ENCODE peak calls at places on chromosomes 5 and 9, in ten cellular contexts. One of them, this sample, is unnamed.
A peak's percentile ranks its signal among the peaks of the same experiment; 100 is the strongest.

GRCh38 chr5:2134543-2135299 is 252.0 kb upstream of the IRX4 start:
- DNase-seq in adipocyte: no peak
- DNase-seq in MCF 10A: peak; percentile 49
- DNase-seq in heart left ventricle: no peak
- DNase-seq in activated CD8-positive, alpha-beta memory T cell treated with anti-CD3 and anti-CD28 coated beads, Interleukin-2, amount 50 U/mL, for 48 hours: no peak
- DNase-seq in stimulated activated CD4-positive, alpha-beta T cell treated with anti-CD3 and anti-CD28 coated beads, Interleukin-15, amount 100 ng/mL, for 1 hour: no peak
- DNase-seq in lower leg skin: no peak
- DNase-seq in cardiac muscle cell: no peak
- DNase-seq in sigmoid colon: no peak
- DNase-seq in cardiac septum: peak; percentile 47
- DNase-seq in this sample: no peak

GRCh38 chr5:169945831-169946261 is 34.4 kb downstream of the INSYN2B start:
- DNase-seq in adipocyte: peak; percentile 73
- DNase-seq in MCF 10A: peak; percentile 68
- DNase-seq in heart left ventricle: peak; percentile 46
- DNase-seq in activated CD8-positive, alpha-beta memory T cell treated with anti-CD3 and anti-CD28 coated beads, Interleukin-2, amount 50 U/mL, for 48 hours: no peak
- DNase-seq in stimulated activated CD4-positive, alpha-beta T cell treated with anti-CD3 and anti-CD28 coated beads, Interleukin-15, amount 100 ng/mL, for 1 hour: no peak
- DNase-seq in lower leg skin: peak; percentile 23
- DNase-seq in cardiac muscle cell: peak; percentile 99
- DNase-seq in sigmoid colon: peak; percentile 66
- DNase-seq in cardiac septum: no peak
- DNase-seq in this sample: peak; percentile 72

GRCh38 chr5:103120607-103121200 is 603 bp downstream of the PPIP5K2 start:
- DNase-seq in adipocyte: peak; percentile 37
- DNase-seq in MCF 10A: peak; percentile 18
- DNase-seq in heart left ventricle: peak; percentile 22
- DNase-seq in activated CD8-positive, alpha-beta memory T cell treated with anti-CD3 and anti-CD28 coated beads, Interleukin-2, amount 50 U/mL, for 48 hours: no peak
- DNase-seq in stimulated activated CD4-positive, alpha-beta T cell treated with anti-CD3 and anti-CD28 coated beads, Interleukin-15, amount 100 ng/mL, for 1 hour: no peak
- DNase-seq in lower leg skin: no peak
- DNase-seq in cardiac muscle cell: peak; percentile 31
- DNase-seq in sigmoid colon: no peak
- DNase-seq in cardiac septum: no peak
- DNase-seq in this sample: no peak

GRCh38 chr5:171158581-171158980 is 150.5 kb upstream of the TLX3 start:
- DNase-seq in adipocyte: no peak
- DNase-seq in MCF 10A: peak; percentile 8
- DNase-seq in heart left ventricle: no peak
- DNase-seq in activated CD8-positive, alpha-beta memory T cell treated with anti-CD3 and anti-CD28 coated beads, Interleukin-2, amount 50 U/mL, for 48 hours: no peak
- DNase-seq in stimulated activated CD4-positive, alpha-beta T cell treated with anti-CD3 and anti-CD28 coated beads, Interleukin-15, amount 100 ng/mL, for 1 hour: no peak
- DNase-seq in lower leg skin: no peak
- DNase-seq in cardiac muscle cell: no peak
- DNase-seq in sigmoid colon: no peak
- DNase-seq in cardiac septum: no peak
- DNase-seq in this sample: no peak

GRCh38 chr9:127612993-127613954 is 1.2 kb downstream of the STXBP1 start:
- DNase-seq in adipocyte: peak; percentile 78
- DNase-seq in MCF 10A: peak; percentile 56
- DNase-seq in heart left ventricle: peak; percentile 84
- DNase-seq in activated CD8-positive, alpha-beta memory T cell treated with anti-CD3 and anti-CD28 coated beads, Interleukin-2, amount 50 U/mL, for 48 hours: peak; percentile 72
- DNase-seq in stimulated activated CD4-positive, alpha-beta T cell treated with anti-CD3 and anti-CD28 coated beads, Interleukin-15, amount 100 ng/mL, for 1 hour: peak; percentile 2
- DNase-seq in lower leg skin: peak; percentile 69
- DNase-seq in cardiac muscle cell: peak; percentile 57
- DNase-seq in sigmoid colon: peak; percentile 91
- DNase-seq in cardiac septum: peak; percentile 86
- DNase-seq in this sample: no peak

GRCh38 chr5:35815089-35815936 is 41.4 kb upstream of the IL7R start:
- DNase-seq in adipocyte: peak; percentile 57
- DNase-seq in MCF 10A: peak; percentile 25
- DNase-seq in heart left ventricle: no peak
- DNase-seq in activated CD8-positive, alpha-beta memory T cell treated with anti-CD3 and anti-CD28 coated beads, Interleukin-2, amount 50 U/mL, for 48 hours: no peak
- DNase-seq in stimulated activated CD4-positive, alpha-beta T cell treated with anti-CD3 and anti-CD28 coated beads, Interleukin-15, amount 100 ng/mL, for 1 hour: no peak
- DNase-seq in lower leg skin: no peak
- DNase-seq in cardiac muscle cell: peak; percentile 9
- DNase-seq in sigmoid colon: no peak
- DNase-seq in cardiac septum: no peak
- DNase-seq in this sample: no peak

GRCh38 chr5:141882594-141883183 is 4.5 kb upstream of the PCDH1 start:
- DNase-seq in adipocyte: no peak
- DNase-seq in MCF 10A: no peak
- DNase-seq in heart left ventricle: no peak
- DNase-seq in activated CD8-positive, alpha-beta memory T cell treated with anti-CD3 and anti-CD28 coated beads, Interleukin-2, amount 50 U/mL, for 48 hours: no peak
- DNase-seq in stimulated activated CD4-positive, alpha-beta T cell treated with anti-CD3 and anti-CD28 coated beads, Interleukin-15, amount 100 ng/mL, for 1 hour: no peak
- DNase-seq in lower leg skin: no peak
- DNase-seq in cardiac muscle cell: no peak
- DNase-seq in sigmoid colon: no peak
- DNase-seq in cardiac septum: no peak
- DNase-seq in this sample: no peak

GRCh38 chr9:99680191-99680590 is 141.5 kb upstream of the NR4A3 start:
- DNase-seq in adipocyte: peak; percentile 67
- DNase-seq in MCF 10A: peak; percentile 32
- DNase-seq in heart left ventricle: no peak
- DNase-seq in activated CD8-positive, alpha-beta memory T cell treated with anti-CD3 and anti-CD28 coated beads, Interleukin-2, amount 50 U/mL, for 48 hours: no peak
- DNase-seq in stimulated activated CD4-positive, alpha-beta T cell treated with anti-CD3 and anti-CD28 coated beads, Interleukin-15, amount 100 ng/mL, for 1 hour: no peak
- DNase-seq in lower leg skin: no peak
- DNase-seq in cardiac muscle cell: no peak
- DNase-seq in sigmoid colon: no peak
- DNase-seq in cardiac septum: no peak
- DNase-seq in this sample: peak; percentile 49

GRCh38 chr9:8315211-8315610 is 515.6 kb upstream of the DMAC1 start:
- DNase-seq in adipocyte: no peak
- DNase-seq in MCF 10A: no peak
- DNase-seq in heart left ventricle: no peak
- DNase-seq in activated CD8-positive, alpha-beta memory T cell treated with anti-CD3 and anti-CD28 coated beads, Interleukin-2, amount 50 U/mL, for 48 hours: no peak
- DNase-seq in stimulated activated CD4-positive, alpha-beta T cell treated with anti-CD3 and anti-CD28 coated beads, Interleukin-15, amount 100 ng/mL, for 1 hour: no peak
- DNase-seq in lower leg skin: no peak
- DNase-seq in cardiac muscle cell: no peak
- DNase-seq in sigmoid colon: no peak
- DNase-seq in cardiac septum: no peak
- DNase-seq in this sample: no peak

GRCh38 chr5:126369995-126370731 is 53.0 kb upstream of the GRAMD2B start:
- DNase-seq in adipocyte: peak; percentile 39
- DNase-seq in MCF 10A: peak; percentile 42
- DNase-seq in heart left ventricle: no peak
- DNase-seq in activated CD8-positive, alpha-beta memory T cell treated with anti-CD3 and anti-CD28 coated beads, Interleukin-2, amount 50 U/mL, for 48 hours: no peak
- DNase-seq in stimulated activated CD4-positive, alpha-beta T cell treated with anti-CD3 and anti-CD28 coated beads, Interleukin-15, amount 100 ng/mL, for 1 hour: no peak
- DNase-seq in lower leg skin: no peak
- DNase-seq in cardiac muscle cell: no peak
- DNase-seq in sigmoid colon: no peak
- DNase-seq in cardiac septum: no peak
- DNase-seq in this sample: no peak

GRCh38 chr5:41334758-41335157 is 121.4 kb upstream of the C6 start:
- DNase-seq in adipocyte: peak; percentile 53
- DNase-seq in MCF 10A: peak; percentile 23
- DNase-seq in heart left ventricle: peak; percentile 36
- DNase-seq in activated CD8-positive, alpha-beta memory T cell treated with anti-CD3 and anti-CD28 coated beads, Interleukin-2, amount 50 U/mL, for 48 hours: no peak
- DNase-seq in stimulated activated CD4-positive, alpha-beta T cell treated with anti-CD3 and anti-CD28 coated beads, Interleukin-15, amount 100 ng/mL, for 1 hour: no peak
- DNase-seq in lower leg skin: no peak
- DNase-seq in cardiac muscle cell: peak; percentile 63
- DNase-seq in sigmoid colon: peak; percentile 65
- DNase-seq in cardiac septum: no peak
- DNase-seq in this sample: no peak

GRCh38 chr5:33781286-33781685 is 110.5 kb downstream of the ADAMTS12 start:
- DNase-seq in adipocyte: peak; percentile 53
- DNase-seq in MCF 10A: no peak
- DNase-seq in heart left ventricle: no peak
- DNase-seq in activated CD8-positive, alpha-beta memory T cell treated with anti-CD3 and anti-CD28 coated beads, Interleukin-2, amount 50 U/mL, for 48 hours: no peak
- DNase-seq in stimulated activated CD4-positive, alpha-beta T cell treated with anti-CD3 and anti-CD28 coated beads, Interleukin-15, amount 100 ng/mL, for 1 hour: no peak
- DNase-seq in lower leg skin: peak; percentile 40
- DNase-seq in cardiac muscle cell: peak; percentile 55
- DNase-seq in sigmoid colon: peak; percentile 64
- DNase-seq in cardiac septum: no peak
- DNase-seq in this sample: peak; percentile 86

GRCh38 chr9:128946945-128947422 is 419 bp downstream of the DOLK start:
- DNase-seq in adipocyte: peak; percentile 40
- DNase-seq in MCF 10A: peak; percentile 13
- DNase-seq in heart left ventricle: peak; percentile 47
- DNase-seq in activated CD8-positive, alpha-beta memory T cell treated with anti-CD3 and anti-CD28 coated beads, Interleukin-2, amount 50 U/mL, for 48 hours: no peak
- DNase-seq in stimulated activated CD4-positive, alpha-beta T cell treated with anti-CD3 and anti-CD28 coated beads, Interleukin-15, amount 100 ng/mL, for 1 hour: no peak
- DNase-seq in lower leg skin: no peak
- DNase-seq in cardiac muscle cell: peak; percentile 43
- DNase-seq in sigmoid colon: peak; percentile 76
- DNase-seq in cardiac septum: peak; percentile 75
- DNase-seq in this sample: no peak

GRCh38 chr5:77876862-77877502 is 100.8 kb upstream of the TBCA start:
- DNase-seq in adipocyte: peak; percentile 18
- DNase-seq in MCF 10A: no peak
- DNase-seq in heart left ventricle: no peak
- DNase-seq in activated CD8-positive, alpha-beta memory T cell treated with anti-CD3 and anti-CD28 coated beads, Interleukin-2, amount 50 U/mL, for 48 hours: no peak
- DNase-seq in stimulated activated CD4-positive, alpha-beta T cell treated with anti-CD3 and anti-CD28 coated beads, Interleukin-15, amount 100 ng/mL, for 1 hour: no peak
- DNase-seq in lower leg skin: no peak
- DNase-seq in cardiac muscle cell: no peak
- DNase-seq in sigmoid colon: no peak
- DNase-seq in cardiac septum: no peak
- DNase-seq in this sample: no peak

GRCh38 chr5:132103969-132104391 is 30.4 kb downstream of the CSF2 start:
- DNase-seq in adipocyte: no peak
- DNase-seq in MCF 10A: peak; percentile 69
- DNase-seq in heart left ventricle: no peak
- DNase-seq in activated CD8-positive, alpha-beta memory T cell treated with anti-CD3 and anti-CD28 coated beads, Interleukin-2, amount 50 U/mL, for 48 hours: peak; percentile 65
- DNase-seq in stimulated activated CD4-positive, alpha-beta T cell treated with anti-CD3 and anti-CD28 coated beads, Interleukin-15, amount 100 ng/mL, for 1 hour: no peak
- DNase-seq in lower leg skin: no peak
- DNase-seq in cardiac muscle cell: no peak
- DNase-seq in sigmoid colon: no peak
- DNase-seq in cardiac septum: no peak
- DNase-seq in this sample: no peak

GRCh38 chr5:170306381-170306790 is 8.8 kb upstream of the LCP2 start:
- DNase-seq in adipocyte: no peak
- DNase-seq in MCF 10A: peak; percentile 83
- DNase-seq in heart left ventricle: peak; percentile 81
- DNase-seq in activated CD8-positive, alpha-beta memory T cell treated with anti-CD3 and anti-CD28 coated beads, Interleukin-2, amount 50 U/mL, for 48 hours: no peak
- DNase-seq in stimulated activated CD4-positive, alpha-beta T cell treated with anti-CD3 and anti-CD28 coated beads, Interleukin-15, amount 100 ng/mL, for 1 hour: no peak
- DNase-seq in lower leg skin: no peak
- DNase-seq in cardiac muscle cell: peak; percentile 85
- DNase-seq in sigmoid colon: peak; percentile 86
- DNase-seq in cardiac septum: no peak
- DNase-seq in this sample: no peak

GRCh38 chr9:113578877-113579269 is 115.3 kb downstream of the RGS3 start:
- DNase-seq in adipocyte: peak; percentile 85
- DNase-seq in MCF 10A: peak; percentile 94
- DNase-seq in heart left ventricle: no peak
- DNase-seq in activated CD8-positive, alpha-beta memory T cell treated with anti-CD3 and anti-CD28 coated beads, Interleukin-2, amount 50 U/mL, for 48 hours: peak; percentile 89
- DNase-seq in stimulated activated CD4-positive, alpha-beta T cell treated with anti-CD3 and anti-CD28 coated beads, Interleukin-15, amount 100 ng/mL, for 1 hour: peak; percentile 66
- DNase-seq in lower leg skin: no peak
- DNase-seq in cardiac muscle cell: peak; percentile 91
- DNase-seq in sigmoid colon: no peak
- DNase-seq in cardiac septum: peak; percentile 93
- DNase-seq in this sample: peak; percentile 84

GRCh38 chr5:170508660-170509322 is 5.0 kb downstream of the KCNIP1 start:
- DNase-seq in adipocyte: no peak
- DNase-seq in MCF 10A: no peak
- DNase-seq in heart left ventricle: no peak
- DNase-seq in activated CD8-positive, alpha-beta memory T cell treated with anti-CD3 and anti-CD28 coated beads, Interleukin-2, amount 50 U/mL, for 48 hours: no peak
- DNase-seq in stimulated activated CD4-positive, alpha-beta T cell treated with anti-CD3 and anti-CD28 coated beads, Interleukin-15, amount 100 ng/mL, for 1 hour: no peak
- DNase-seq in lower leg skin: no peak
- DNase-seq in cardiac muscle cell: no peak
- DNase-seq in sigmoid colon: no peak
- DNase-seq in cardiac septum: no peak
- DNase-seq in this sample: no peak

GRCh38 chr5:67156976-67157583 is 39.5 kb downstream of the CD180 start:
- DNase-seq in adipocyte: peak; percentile 49
- DNase-seq in MCF 10A: peak; percentile 52
- DNase-seq in heart left ventricle: no peak
- DNase-seq in activated CD8-positive, alpha-beta memory T cell treated with anti-CD3 and anti-CD28 coated beads, Interleukin-2, amount 50 U/mL, for 48 hours: no peak
- DNase-seq in stimulated activated CD4-positive, alpha-beta T cell treated with anti-CD3 and anti-CD28 coated beads, Interleukin-15, amount 100 ng/mL, for 1 hour: no peak
- DNase-seq in lower leg skin: no peak
- DNase-seq in cardiac muscle cell: peak; percentile 41
- DNase-seq in sigmoid colon: no peak
- DNase-seq in cardiac septum: no peak
- DNase-seq in this sample: no peak

GRCh38 chr9:121551985-121552753 is 52.5 kb upstream of the GGTA1 start:
- DNase-seq in adipocyte: no peak
- DNase-seq in MCF 10A: no peak
- DNase-seq in heart left ventricle: no peak
- DNase-seq in activated CD8-positive, alpha-beta memory T cell treated with anti-CD3 and anti-CD28 coated beads, Interleukin-2, amount 50 U/mL, for 48 hours: no peak
- DNase-seq in stimulated activated CD4-positive, alpha-beta T cell treated with anti-CD3 and anti-CD28 coated beads, Interleukin-15, amount 100 ng/mL, for 1 hour: no peak
- DNase-seq in lower leg skin: no peak
- DNase-seq in cardiac muscle cell: no peak
- DNase-seq in sigmoid colon: no peak
- DNase-seq in cardiac septum: no peak
- DNase-seq in this sample: no peak

GRCh38 chr9:124212381-124213050 is 45.2 kb upstream of the NEK6 start:
- DNase-seq in adipocyte: peak; percentile 66
- DNase-seq in MCF 10A: no peak
- DNase-seq in heart left ventricle: no peak
- DNase-seq in activated CD8-positive, alpha-beta memory T cell treated with anti-CD3 and anti-CD28 coated beads, Interleukin-2, amount 50 U/mL, for 48 hours: peak; percentile 45
- DNase-seq in stimulated activated CD4-positive, alpha-beta T cell treated with anti-CD3 and anti-CD28 coated beads, Interleukin-15, amount 100 ng/mL, for 1 hour: no peak
- DNase-seq in lower leg skin: no peak
- DNase-seq in cardiac muscle cell: peak; percentile 50
- DNase-seq in sigmoid colon: peak; percentile 52
- DNase-seq in cardiac septum: no peak
- DNase-seq in this sample: peak; percentile 51

GRCh38 chr9:98940278-98940677 is 3.4 kb upstream of the COL15A1 start:
- DNase-seq in adipocyte: no peak
- DNase-seq in MCF 10A: no peak
- DNase-seq in heart left ventricle: peak; percentile 48
- DNase-seq in activated CD8-positive, alpha-beta memory T cell treated with anti-CD3 and anti-CD28 coated beads, Interleukin-2, amount 50 U/mL, for 48 hours: no peak
- DNase-seq in stimulated activated CD4-positive, alpha-beta T cell treated with anti-CD3 and anti-CD28 coated beads, Interleukin-15, amount 100 ng/mL, for 1 hour: no peak
- DNase-seq in lower leg skin: no peak
- DNase-seq in cardiac muscle cell: no peak
- DNase-seq in sigmoid colon: no peak
- DNase-seq in cardiac septum: no peak
- DNase-seq in this sample: no peak

GRCh38 chr9:4296217-4296616 is 3.7 kb downstream of the GLIS3 start:
- DNase-seq in adipocyte: no peak
- DNase-seq in MCF 10A: no peak
- DNase-seq in heart left ventricle: no peak
- DNase-seq in activated CD8-positive, alpha-beta memory T cell treated with anti-CD3 and anti-CD28 coated beads, Interleukin-2, amount 50 U/mL, for 48 hours: no peak
- DNase-seq in stimulated activated CD4-positive, alpha-beta T cell treated with anti-CD3 and anti-CD28 coated beads, Interleukin-15, amount 100 ng/mL, for 1 hour: no peak
- DNase-seq in lower leg skin: no peak
- DNase-seq in cardiac muscle cell: no peak
- DNase-seq in sigmoid colon: no peak
- DNase-seq in cardiac septum: no peak
- DNase-seq in this sample: no peak

GRCh38 chr9:132651259-132651658 is 18.5 kb downstream of the DDX31 start:
- DNase-seq in adipocyte: peak; percentile 77
- DNase-seq in MCF 10A: peak; percentile 86
- DNase-seq in heart left ventricle: no peak
- DNase-seq in activated CD8-positive, alpha-beta memory T cell treated with anti-CD3 and anti-CD28 coated beads, Interleukin-2, amount 50 U/mL, for 48 hours: no peak
- DNase-seq in stimulated activated CD4-positive, alpha-beta T cell treated with anti-CD3 and anti-CD28 coated beads, Interleukin-15, amount 100 ng/mL, for 1 hour: no peak
- DNase-seq in lower leg skin: no peak
- DNase-seq in cardiac muscle cell: peak; percentile 95
- DNase-seq in sigmoid colon: no peak
- DNase-seq in cardiac septum: no peak
- DNase-seq in this sample: peak; percentile 90

GRCh38 chr9:12698293-12698692 is 5.1 kb downstream of the TYRP1 start:
- DNase-seq in adipocyte: peak; percentile 84
- DNase-seq in MCF 10A: peak; percentile 46
- DNase-seq in heart left ventricle: no peak
- DNase-seq in activated CD8-positive, alpha-beta memory T cell treated with anti-CD3 and anti-CD28 coated beads, Interleukin-2, amount 50 U/mL, for 48 hours: no peak
- DNase-seq in stimulated activated CD4-positive, alpha-beta T cell treated with anti-CD3 and anti-CD28 coated beads, Interleukin-15, amount 100 ng/mL, for 1 hour: no peak
- DNase-seq in lower leg skin: no peak
- DNase-seq in cardiac muscle cell: peak; percentile 87
- DNase-seq in sigmoid colon: no peak
- DNase-seq in cardiac septum: no peak
- DNase-seq in this sample: no peak

GRCh38 chr5:3522491-3522890 is 73.1 kb upstream of the IRX1 start:
- DNase-seq in adipocyte: no peak
- DNase-seq in MCF 10A: no peak
- DNase-seq in heart left ventricle: no peak
- DNase-seq in activated CD8-positive, alpha-beta memory T cell treated with anti-CD3 and anti-CD28 coated beads, Interleukin-2, amount 50 U/mL, for 48 hours: no peak
- DNase-seq in stimulated activated CD4-positive, alpha-beta T cell treated with anti-CD3 and anti-CD28 coated beads, Interleukin-15, amount 100 ng/mL, for 1 hour: no peak
- DNase-seq in lower leg skin: no peak
- DNase-seq in cardiac muscle cell: no peak
- DNase-seq in sigmoid colon: no peak
- DNase-seq in cardiac septum: no peak
- DNase-seq in this sample: no peak

GRCh38 chr5:15474143-15474719 is 25.7 kb upstream of the FBXL7 start:
- DNase-seq in adipocyte: no peak
- DNase-seq in MCF 10A: no peak
- DNase-seq in heart left ventricle: no peak
- DNase-seq in activated CD8-positive, alpha-beta memory T cell treated with anti-CD3 and anti-CD28 coated beads, Interleukin-2, amount 50 U/mL, for 48 hours: no peak
- DNase-seq in stimulated activated CD4-positive, alpha-beta T cell treated with anti-CD3 and anti-CD28 coated beads, Interleukin-15, amount 100 ng/mL, for 1 hour: no peak
- DNase-seq in lower leg skin: no peak
- DNase-seq in cardiac muscle cell: no peak
- DNase-seq in sigmoid colon: no peak
- DNase-seq in cardiac septum: no peak
- DNase-seq in this sample: no peak

GRCh38 chr9:112248722-112249121 is 73.6 kb upstream of the SUSD1 start:
- DNase-seq in adipocyte: peak; percentile 49
- DNase-seq in MCF 10A: peak; percentile 37
- DNase-seq in heart left ventricle: no peak
- DNase-seq in activated CD8-positive, alpha-beta memory T cell treated with anti-CD3 and anti-CD28 coated beads, Interleukin-2, amount 50 U/mL, for 48 hours: no peak
- DNase-seq in stimulated activated CD4-positive, alpha-beta T cell treated with anti-CD3 and anti-CD28 coated beads, Interleukin-15, amount 100 ng/mL, for 1 hour: no peak
- DNase-seq in lower leg skin: no peak
- DNase-seq in cardiac muscle cell: peak; percentile 38
- DNase-seq in sigmoid colon: no peak
- DNase-seq in cardiac septum: no peak
- DNase-seq in this sample: no peak

This sample was measured in non-pigmented ciliary epithelial cell.